ENCODE peak calls at places on chromosomes 12 and 14, in eight cellular contexts. X, A, G, N, O, U, T and S are unnamed samples.

GRCh38 chr14:33997611-33998010 is 46.7 kb upstream of the EGLN3 start:
- DNase-seq in X (no peak), A (no peak), G (no peak), N (no peak), O (no peak), U (no peak), T (no peak), S (no peak)

GRCh38 chr12:52285172-52285745 is 6.1 kb downstream of the KRT81 start:
- DNase-seq in X (no peak), A (no peak), G (no peak), N (no peak), O (no peak), U (no peak), T (peak), S (no peak)

GRCh38 chr12:69688021-69688420 is 11.1 kb downstream of the BEST3 start:
- DNase-seq in X (no peak), A (no peak), G (no peak), N (no peak), O (no peak), U (no peak), T (peak), S (no peak)

GRCh38 chr14:91149462-91149861 is 35.6 kb downstream of the DGLUCY start:
- DNase-seq in X (no peak), A (peak), G (no peak), N (peak), O (peak), U (peak), T (peak), S (no peak)

GRCh38 chr14:89988787-89989186 is 33.1 kb downstream of the TDP1 start:
- DNase-seq in X (no peak), A (no peak), G (no peak), N (no peak), O (no peak), U (no peak), T (no peak), S (no peak)

GRCh38 chr14:76937181-76938091 is 91.1 kb downstream of the IRF2BPL start:
- DNase-seq in X (no peak), A (peak), G (no peak), N (peak), O (peak), U (no peak), T (peak), S (no peak)

GRCh38 chr12:117028254-117028653 is 71.0 kb downstream of the TESC start:
- DNase-seq in X (no peak), A (no peak), G (no peak), N (no peak), O (no peak), U (no peak), T (no peak), S (no peak)

GRCh38 chr14:22939684-22940083 is 10.5 kb upstream of the PRMT5 start:
- DNase-seq in X (no peak), A (no peak), G (no peak), N (peak), O (no peak), U (no peak), T (no peak), S (no peak)

GRCh38 chr12:15131462-15131861 is 89.8 kb downstream of the RERG start:
- DNase-seq in X (no peak), A (no peak), G (no peak), N (no peak), O (no peak), U (no peak), T (peak), S (no peak)

GRCh38 chr14:103607039-103607668 is 21.9 kb upstream of the KLC1 start:
- DNase-seq in X (peak), A (no peak), G (no peak), N (peak), O (peak), U (peak), T (peak), S (peak)

GRCh38 chr14:23548351-23549318 is 2.9 kb downstream of the ZFHX2 start:
- DNase-seq in X (no peak), A (no peak), G (no peak), N (no peak), O (no peak), U (no peak), T (no peak), S (no peak)

GRCh38 chr12:3040026-3040656 is 37.0 kb upstream of the TSPAN9 start:
- DNase-seq in X (no peak), A (no peak), G (no peak), N (no peak), O (no peak), U (no peak), T (no peak), S (no peak)

GRCh38 chr14:79354336-79354735 is 857.0 kb downstream of the DIO2 start:
- DNase-seq in X (no peak), A (no peak), G (no peak), N (no peak), O (no peak), U (no peak), T (no peak), S (no peak)

GRCh38 chr12:82099216-82099615 is 259.0 kb downstream of the CCDC59 start:
- DNase-seq in X (no peak), A (no peak), G (no peak), N (no peak), O (no peak), U (no peak), T (peak), S (no peak)

GRCh38 chr12:132174015-132174660 is 29.9 kb downstream of the NOC4L start:
- DNase-seq in X (no peak), A (no peak), G (no peak), N (no peak), O (no peak), U (no peak), T (no peak), S (no peak)

GRCh38 chr14:69763761-69764510 is 3.0 kb upstream of the SRSF5 start:
- DNase-seq in X (no peak), A (no peak), G (no peak), N (no peak), O (no peak), U (no peak), T (no peak), S (no peak)

GRCh38 chr12:92107621-92108131 is 38.0 kb downstream of the BTG1 start:
- DNase-seq in X (no peak), A (no peak), G (no peak), N (no peak), O (no peak), U (no peak), T (no peak), S (no peak)

GRCh38 chr14:58299665-58300202 is 1.4 kb downstream of the ARID4A start:
- DNase-seq in X (no peak), A (no peak), G (no peak), N (no peak), O (no peak), U (peak), T (no peak), S (no peak)

GRCh38 chr12:7959278-7960063 is 23.5 kb upstream of the SLC2A3 start:
- DNase-seq in X (peak), A (no peak), G (no peak), N (no peak), O (no peak), U (no peak), T (peak), S (peak)